ENCODE peak calls at places on chromosomes 7 and 10, in ten cellular contexts. P is fibroblast of the aortic adventitia, W is GM23338, H is HFF-Myc, R is Calu3, O is GM13977, C is Panc1, F is neural crest cell, Q is WTC11, V is sigmoid colon. B is an unnamed sample.

GRCh38 chr10:104424719-104425118 is 71.1 kb downstream of the CFAP58 start:
- DNase-seq in P (no peak), W (no peak), H (no peak), R (no peak), O (peak; percentile 33), C (no peak), F (no peak), Q (no peak), V (no peak), B (no peak)

GRCh38 chr7:9796241-9796640 is 1177.4 kb upstream of the PHF14 start:
- DNase-seq in P (no peak), W (no peak), H (no peak), R (no peak), O (no peak), C (no peak), F (no peak), Q (no peak), V (no peak), B (no peak)

GRCh38 chr10:20863008-20863407 is 34.1 kb downstream of the NEBL start:
- DNase-seq in P (no peak), W (no peak), H (no peak), R (no peak), O (no peak), C (no peak), F (no peak), Q (no peak), V (no peak), B (no peak)

GRCh38 chr7:53237344-53237913 is 202.0 kb downstream of the POM121L12 start:
- DNase-seq in P (no peak), W (no peak), H (no peak), R (no peak), O (no peak), C (no peak), F (no peak), Q (no peak), V (no peak), B (no peak)

GRCh38 chr7:26648429-26649015 is 215.9 kb downstream of the SKAP2 start:
- DNase-seq in P (peak; percentile 52), W (no peak), H (no peak), R (no peak), O (no peak), C (no peak), F (no peak), Q (no peak), V (no peak), B (no peak)

GRCh38 chr10:45495438-45496152 is 121.6 kb downstream of the ALOX5 start:
- DNase-seq in P (peak; percentile 3), W (no peak), H (no peak), R (no peak), O (no peak), C (no peak), F (no peak), Q (no peak), V (no peak), B (no peak)

GRCh38 chr10:6842722-6843121 is 262.6 kb upstream of the PRKCQ start:
- DNase-seq in P (no peak), W (no peak), H (no peak), R (no peak), O (no peak), C (no peak), F (no peak), Q (no peak), V (no peak), B (no peak)

GRCh38 chr10:73850863-73851461 is 23.4 kb downstream of the CAMK2G start:
- DNase-seq in P (peak; percentile 95), W (peak; percentile 43), H (peak; percentile 59), R (no peak), O (no peak), C (no peak), F (no peak), Q (peak; percentile 28), V (peak; percentile 95), B (no peak)

GRCh38 chr10:90062786-90063185 is 361.4 kb downstream of the KIF20B start:
- DNase-seq in P (no peak), W (no peak), H (no peak), R (no peak), O (no peak), C (no peak), F (no peak), Q (no peak), V (no peak), B (no peak)

GRCh38 chr10:21727452-21728168 is 193.6 kb downstream of the MLLT10 start:
- DNase-seq in P (no peak), W (no peak), H (no peak), R (no peak), O (no peak), C (no peak), F (no peak), Q (no peak), V (no peak), B (no peak)

GRCh38 chr10:18651324-18652007 is at the start of gene NSUN6:
- DNase-seq in P (peak; percentile 88), W (peak; percentile 95), H (peak; percentile 60), R (peak; percentile 89), O (peak; percentile 77), C (no peak), F (peak; percentile 80), Q (peak; percentile 91), V (peak; percentile 95), B (peak; percentile 88)

GRCh38 chr7:27808626-27809025 is 68.7 kb downstream of the TAX1BP1 start:
- DNase-seq in P (peak; percentile 84), W (no peak), H (no peak), R (no peak), O (no peak), C (peak; percentile 7), F (no peak), Q (no peak), V (no peak), B (no peak)

GRCh38 chr7:42156957-42157721 is 79.9 kb downstream of the GLI3 start:
- DNase-seq in P (no peak), W (no peak), H (no peak), R (no peak), O (no peak), C (no peak), F (no peak), Q (no peak), V (no peak), B (no peak)

GRCh38 chr7:42154168-42154567 is 82.8 kb downstream of the GLI3 start:
- DNase-seq in P (no peak), W (no peak), H (no peak), R (no peak), O (no peak), C (no peak), F (no peak), Q (no peak), V (no peak), B (no peak)

GRCh38 chr7:42156541-42156865 is 80.5 kb downstream of the GLI3 start:
- DNase-seq in P (no peak), W (no peak), H (no peak), R (no peak), O (no peak), C (no peak), F (no peak), Q (no peak), V (no peak), B (no peak)

GRCh38 chr7:42159150-42159549 is 77.9 kb downstream of the GLI3 start:
- DNase-seq in P (no peak), W (no peak), H (no peak), R (no peak), O (no peak), C (no peak), F (no peak), Q (no peak), V (no peak), B (no peak)

GRCh38 chr7:42155836-42156540 is 81.0 kb downstream of the GLI3 start:
- DNase-seq in P (no peak), W (no peak), H (no peak), R (no peak), O (no peak), C (no peak), F (no peak), Q (no peak), V (no peak), B (no peak)
- TF ChIP-seq CTCF in P (no peak), W (no peak), H (no peak), R (no peak), O (no peak), C (no peak), F (no peak), Q (no peak), V (no peak), B (no peak)

DNA sequence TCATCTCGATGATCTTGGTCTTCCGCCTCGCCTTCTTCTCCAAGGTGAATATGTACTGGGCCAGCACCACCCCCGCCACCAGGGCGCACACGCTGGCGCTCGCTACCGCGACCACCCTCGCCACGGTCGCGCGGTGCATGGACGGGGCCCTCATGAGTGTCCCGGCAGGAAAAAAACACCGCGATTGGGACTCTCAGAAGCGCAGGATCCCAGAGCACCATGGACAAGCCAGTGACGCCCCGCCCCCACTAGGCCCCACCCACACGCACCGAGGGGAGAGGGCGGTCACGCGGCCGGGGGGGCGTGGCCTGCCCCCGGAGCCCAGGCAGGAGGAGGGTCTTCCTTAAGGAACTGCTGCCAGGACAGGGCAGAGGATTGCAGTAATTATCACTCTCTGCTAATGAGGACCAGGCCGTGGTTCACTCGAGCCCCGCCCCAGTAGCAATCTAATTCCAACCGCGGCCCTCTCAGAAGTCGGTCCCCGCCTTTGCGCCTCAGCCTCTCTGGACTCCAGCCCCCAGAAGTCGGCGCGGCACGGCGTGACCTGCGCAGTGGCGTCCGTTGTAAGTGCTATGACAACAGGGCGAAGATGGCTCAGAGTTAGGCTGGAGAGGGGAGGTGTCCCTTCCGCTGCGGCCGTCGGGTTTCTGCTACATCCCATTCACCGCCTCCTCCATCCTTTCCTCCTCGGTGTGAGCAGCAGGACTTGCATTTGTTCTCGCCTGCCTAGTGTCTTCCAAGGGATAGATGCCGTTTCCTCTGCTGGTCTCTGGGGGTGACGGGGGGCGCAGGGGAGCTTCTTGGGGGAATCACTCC is at the start of gene BBS9:
- DNase-seq in P (peak; percentile 91), W (peak; percentile 97), H (peak; percentile 87), R (peak; percentile 95), O (peak; percentile 93), C (peak; percentile 78), F (peak; percentile 89), Q (peak; percentile 94), V (peak; percentile 96), B (peak; percentile 98)
- TF ChIP-seq CTCF in P (peak; percentile 28), W (no peak), H (no peak), R (no peak), O (no peak), C (no peak), F (peak; percentile 35), Q (no peak), V (no peak), B (no peak)

DNA sequence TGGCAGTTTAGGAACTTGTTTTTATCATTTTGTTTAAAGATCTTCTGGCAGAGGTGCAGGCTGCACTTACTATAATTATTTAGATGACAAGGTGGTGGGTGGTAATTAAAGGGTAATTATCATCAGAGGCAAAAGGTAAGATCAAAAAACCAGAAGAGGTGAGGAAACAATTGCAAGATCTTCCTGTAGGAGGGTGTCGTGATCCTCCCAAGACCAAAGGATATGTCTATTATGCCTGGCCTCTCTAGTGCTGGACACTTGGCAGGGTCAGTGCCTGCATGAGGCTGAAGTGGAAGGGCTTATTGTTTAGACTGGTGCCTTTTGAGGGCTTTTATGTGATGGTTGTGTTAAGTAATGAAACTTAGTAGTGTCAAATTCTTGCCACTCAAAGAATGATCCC is 1.8 kb upstream of the WAPL start:
- DNase-seq in P (peak; percentile 47), W (peak; percentile 32), H (no peak), R (no peak), O (no peak), C (no peak), F (no peak), Q (no peak), V (no peak), B (peak; percentile 15)
- TF ChIP-seq CTCF in P (peak; percentile 43), W (peak; percentile 55), H (peak; percentile 28), R (no peak), O (no peak), C (no peak), F (peak; percentile 54), Q (no peak), V (no peak), B (peak; percentile 53)

GRCh38 chr10:112191223-112191622 is 7.7 kb upstream of the GPAM start:
- DNase-seq in P (no peak), W (no peak), H (no peak), R (no peak), O (no peak), C (no peak), F (no peak), Q (no peak), V (no peak), B (no peak)
- TF ChIP-seq CTCF in P (no peak), W (no peak), H (no peak), R (no peak), O (no peak), C (no peak), F (no peak), Q (no peak), V (no peak), B (no peak)

B was measured in nephron progenitor cell.